ENCODE peak calls at places on chromosomes 16 and 17, in six cellular contexts. One of them, this sample, is unnamed.

GRCh38 chr16:14682121-14682520 is 12.0 kb downstream of the PLA2G10 start:
- DNase-seq in Peyer's patch: no peak
- DNase-seq in GM12891: no peak
- DNase-seq in lower leg skin: no peak
- DNase-seq in ovary: no peak
- DNase-seq in breast epithelium: no peak
- DNase-seq in this sample: no peak

GRCh38 chr17:78524870-78525510 is 52.2 kb downstream of the DNAH17 start:
- DNase-seq in breast epithelium: no peak
- DNase-seq in ovary: no peak
- DNase-seq in Peyer's patch: no peak
- DNase-seq in GM12891: no peak
- DNase-seq in lower leg skin: no peak
- DNase-seq in this sample: no peak

GRCh38 chr17:67004191-67004590 is 39.7 kb downstream of the CACNG4 start:
- DNase-seq in ovary: no peak
- DNase-seq in GM12891: no peak
- DNase-seq in lower leg skin: no peak
- DNase-seq in Peyer's patch: no peak
- DNase-seq in breast epithelium: no peak
- DNase-seq in this sample: no peak

GRCh38 chr16:84514874-84515835 is 10.7 kb upstream of the MEAK7 start:
- DNase-seq in ovary: peak
- DNase-seq in breast epithelium: peak
- DNase-seq in Peyer's patch: peak
- DNase-seq in lower leg skin: no peak
- DNase-seq in GM12891: peak
- DNase-seq in this sample: peak

GRCh38 chr17:39687101-39687545 is 734 bp downstream of the PGAP3 start:
- DNase-seq in lower leg skin: no peak
- DNase-seq in Peyer's patch: no peak
- DNase-seq in GM12891: no peak
- DNase-seq in ovary: no peak
- DNase-seq in breast epithelium: no peak
- DNase-seq in this sample: no peak

GRCh38 chr16:15621456-15621855 is 21.5 kb downstream of the MARF1 start:
- DNase-seq in GM12891: no peak
- DNase-seq in ovary: no peak
- DNase-seq in breast epithelium: no peak
- DNase-seq in lower leg skin: no peak
- DNase-seq in Peyer's patch: no peak
- DNase-seq in this sample: no peak

GRCh38 chr16:70789231-70789926 is 11.6 kb downstream of the VAC14 start:
- DNase-seq in GM12891: no peak
- DNase-seq in ovary: peak
- DNase-seq in breast epithelium: peak
- DNase-seq in lower leg skin: peak
- DNase-seq in Peyer's patch: peak
- DNase-seq in this sample: no peak

GRCh38 chr17:151886-152859 is 14.8 kb downstream of the SCGB1C2 start:
- DNase-seq in Peyer's patch: peak
- DNase-seq in lower leg skin: peak
- DNase-seq in breast epithelium: no peak
- DNase-seq in GM12891: no peak
- DNase-seq in ovary: peak
- DNase-seq in this sample: no peak

GRCh38 chr16:84360748-84361147 is 7.6 kb upstream of the ATP2C2 start:
- DNase-seq in ovary: no peak
- DNase-seq in lower leg skin: no peak
- DNase-seq in GM12891: no peak
- DNase-seq in Peyer's patch: no peak
- DNase-seq in breast epithelium: no peak
- DNase-seq in this sample: no peak

GRCh38 chr17:62714016-62714777 is 86.7 kb downstream of the MRC2 start:
- DNase-seq in GM12891: no peak
- DNase-seq in breast epithelium: no peak
- DNase-seq in Peyer's patch: peak
- DNase-seq in ovary: peak
- DNase-seq in lower leg skin: peak
- DNase-seq in this sample: no peak

GRCh38 chr16:1367486-1368174 is 15.9 kb downstream of the GNPTG start:
- DNase-seq in breast epithelium: no peak
- DNase-seq in ovary: no peak
- DNase-seq in GM12891: no peak
- DNase-seq in lower leg skin: no peak
- DNase-seq in Peyer's patch: no peak
- DNase-seq in this sample: no peak

GRCh38 chr16:3170440-3171180 is 17.4 kb upstream of the OR1F1 start:
- DNase-seq in breast epithelium: no peak
- DNase-seq in GM12891: no peak
- DNase-seq in ovary: no peak
- DNase-seq in lower leg skin: no peak
- DNase-seq in Peyer's patch: no peak
- DNase-seq in this sample: no peak

GRCh38 chr17:82959990-82960418 is 119.4 kb upstream of the METRNL start:
- DNase-seq in ovary: no peak
- DNase-seq in GM12891: no peak
- DNase-seq in Peyer's patch: no peak
- DNase-seq in breast epithelium: no peak
- DNase-seq in lower leg skin: peak
- DNase-seq in this sample: no peak

GRCh38 chr17:5050281-5050680 is 15.1 kb upstream of the SLC52A1 start:
- DNase-seq in lower leg skin: no peak
- DNase-seq in ovary: no peak
- DNase-seq in breast epithelium: no peak
- DNase-seq in GM12891: no peak
- DNase-seq in Peyer's patch: no peak
- DNase-seq in this sample: no peak

GRCh38 chr17:48429638-48430586 is at the start of gene SKAP1:
- DNase-seq in GM12891: peak
- DNase-seq in ovary: no peak
- DNase-seq in Peyer's patch: peak
- DNase-seq in breast epithelium: no peak
- DNase-seq in lower leg skin: no peak
- DNase-seq in this sample: peak

GRCh38 chr17:43733956-43734355 is 24.6 kb downstream of the SOST start:
- DNase-seq in GM12891: no peak
- DNase-seq in lower leg skin: no peak
- DNase-seq in ovary: no peak
- DNase-seq in breast epithelium: no peak
- DNase-seq in Peyer's patch: no peak
- DNase-seq in this sample: no peak

GRCh38 chr16:74768239-74768638 is 6.4 kb downstream of the FA2H start:
- DNase-seq in Peyer's patch: peak
- DNase-seq in ovary: no peak
- DNase-seq in lower leg skin: peak
- DNase-seq in breast epithelium: no peak
- DNase-seq in GM12891: no peak
- DNase-seq in this sample: no peak

GRCh38 chr16:87608400-87608985 is 6.2 kb downstream of the JPH3 start:
- DNase-seq in GM12891: no peak
- DNase-seq in lower leg skin: no peak
- DNase-seq in ovary: peak
- DNase-seq in breast epithelium: no peak
- DNase-seq in Peyer's patch: peak
- DNase-seq in this sample: no peak

GRCh38 chr17:82231562-82232321 is 2.9 kb downstream of the SLC16A3 start:
- DNase-seq in GM12891: no peak
- DNase-seq in breast epithelium: peak
- DNase-seq in lower leg skin: no peak
- DNase-seq in ovary: peak
- DNase-seq in Peyer's patch: peak
- DNase-seq in this sample: no peak

GRCh38 chr16:81238296-81239011 is at the start of gene BCO1:
- DNase-seq in GM12891: no peak
- DNase-seq in Peyer's patch: peak
- DNase-seq in lower leg skin: no peak
- DNase-seq in breast epithelium: no peak
- DNase-seq in ovary: no peak
- DNase-seq in this sample: no peak

GRCh38 chr17:49969794-49970389 is 902 bp downstream of the DLX4 start:
- DNase-seq in ovary: no peak
- DNase-seq in Peyer's patch: no peak
- DNase-seq in GM12891: no peak
- DNase-seq in lower leg skin: no peak
- DNase-seq in breast epithelium: no peak
- DNase-seq in this sample: no peak

GRCh38 chr16:3854740-3855139 is 25.8 kb downstream of the CREBBP start:
- DNase-seq in Peyer's patch: no peak
- DNase-seq in lower leg skin: no peak
- DNase-seq in ovary: no peak
- DNase-seq in GM12891: no peak
- DNase-seq in breast epithelium: no peak
- DNase-seq in this sample: no peak

GRCh38 chr17:41792835-41793748 is 6.6 kb upstream of the JUP start:
- DNase-seq in breast epithelium: peak
- DNase-seq in lower leg skin: no peak
- DNase-seq in Peyer's patch: peak
- DNase-seq in ovary: peak
- DNase-seq in GM12891: no peak
- DNase-seq in this sample: no peak
- TF ChIP-seq POLR2A in breast epithelium: no peak
- TF ChIP-seq POLR2A in lower leg skin: no peak
- TF ChIP-seq POLR2A in Peyer's patch: peak
- TF ChIP-seq POLR2A in ovary: no peak
- TF ChIP-seq POLR2A in GM12891: no peak
- TF ChIP-seq POLR2A in this sample: no peak

DNA sequence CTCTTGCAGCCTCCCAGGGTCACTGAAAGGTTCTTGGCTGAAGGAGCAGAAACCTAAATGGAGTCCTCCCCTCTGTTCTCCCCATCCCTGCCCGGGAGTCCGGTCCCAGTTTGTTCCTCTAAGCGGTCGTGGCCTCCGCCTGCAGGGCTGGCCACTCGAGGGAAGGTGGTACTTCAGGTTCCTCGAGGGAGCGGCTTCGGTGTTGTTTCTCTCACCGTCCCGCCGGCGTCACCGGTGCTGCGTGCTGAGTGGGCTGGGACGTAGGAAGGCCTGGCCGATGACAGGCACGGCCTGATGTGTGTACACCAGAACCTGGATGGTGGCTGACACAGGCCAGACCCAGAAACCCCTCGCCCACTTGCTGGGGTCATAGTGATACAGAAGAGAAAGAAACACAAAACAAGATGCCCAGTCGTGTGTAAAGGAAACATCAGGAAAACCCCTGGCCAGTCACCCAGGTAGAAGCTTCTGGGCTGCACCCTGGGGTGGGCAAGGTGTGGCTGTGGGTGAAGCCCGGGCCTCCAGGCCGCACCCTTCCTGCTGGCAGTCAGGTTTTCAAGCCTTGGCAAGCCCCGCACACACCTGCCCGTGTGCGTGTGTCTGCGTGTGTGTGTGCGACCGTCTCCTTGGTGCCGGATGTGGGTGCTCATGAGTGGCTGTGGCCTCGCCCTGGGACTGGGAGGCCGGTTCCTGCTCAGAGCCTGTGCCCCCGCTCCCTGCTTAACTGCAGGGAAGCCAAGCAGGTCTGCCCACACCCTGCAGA is 52.0 kb downstream of the BAIAP2 start:
- DNase-seq in lower leg skin: no peak
- DNase-seq in GM12891: no peak
- DNase-seq in breast epithelium: no peak
- DNase-seq in ovary: no peak
- DNase-seq in Peyer's patch: no peak
- DNase-seq in this sample: no peak
- TF ChIP-seq POLR2A in lower leg skin: no peak
- TF ChIP-seq POLR2A in GM12891: no peak
- TF ChIP-seq POLR2A in breast epithelium: no peak
- TF ChIP-seq POLR2A in ovary: no peak
- TF ChIP-seq POLR2A in Peyer's patch: no peak
- TF ChIP-seq POLR2A in this sample: no peak

DNA sequence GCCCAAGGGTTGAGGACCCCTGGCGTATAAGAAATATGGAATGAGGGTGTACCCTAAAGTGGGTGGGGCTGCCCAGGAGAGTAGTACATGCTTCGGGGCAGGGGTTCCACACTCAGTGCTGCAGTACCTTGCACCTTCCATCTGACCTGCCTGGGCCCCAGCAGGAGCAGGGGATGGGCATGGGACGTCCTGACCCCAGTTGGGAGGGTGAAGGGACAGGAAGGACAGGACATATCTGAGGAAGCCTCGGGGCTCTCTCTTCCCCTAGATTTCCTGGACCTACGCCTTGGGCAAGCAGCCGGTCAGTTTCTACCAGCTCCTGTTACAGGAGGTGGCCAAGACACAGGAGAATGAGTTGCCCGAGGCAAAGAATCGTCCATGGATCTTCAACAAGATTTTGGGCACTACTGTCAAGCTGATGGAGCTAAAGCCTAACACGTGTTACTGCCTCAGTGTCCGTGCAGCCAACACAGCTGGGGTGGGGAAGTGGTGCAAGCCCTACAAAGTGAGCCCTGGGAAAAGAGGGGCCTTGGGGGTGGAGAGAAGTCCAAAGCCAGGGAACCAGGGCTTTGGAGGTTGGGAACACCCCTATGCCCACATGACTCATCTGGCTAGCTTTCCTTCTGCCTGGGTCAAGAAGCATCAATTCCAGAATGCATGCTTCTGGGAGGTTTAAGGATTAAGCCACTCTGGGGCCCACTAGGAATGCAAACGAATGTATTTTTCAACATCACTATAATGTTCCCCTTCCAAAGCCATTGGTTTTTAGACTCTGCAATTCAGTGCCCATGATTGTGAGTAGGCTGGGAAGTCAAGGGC is 7.9 kb downstream of the FNDC8 start:
- DNase-seq in GM12891: no peak
- DNase-seq in lower leg skin: no peak
- DNase-seq in Peyer's patch: no peak
- DNase-seq in breast epithelium: no peak
- DNase-seq in ovary: no peak
- DNase-seq in this sample: no peak
- TF ChIP-seq POLR2A in GM12891: no peak
- TF ChIP-seq POLR2A in lower leg skin: no peak
- TF ChIP-seq POLR2A in Peyer's patch: no peak
- TF ChIP-seq POLR2A in breast epithelium: no peak
- TF ChIP-seq POLR2A in ovary: no peak
- TF ChIP-seq POLR2A in this sample: peak

GRCh38 chr17:71055128-71055527 is 885.8 kb downstream of the KCNJ2 start:
- DNase-seq in GM12891: no peak
- DNase-seq in breast epithelium: no peak
- DNase-seq in ovary: no peak
- DNase-seq in lower leg skin: no peak
- DNase-seq in Peyer's patch: no peak
- DNase-seq in this sample: no peak

GRCh38 chr17:71052971-71053370 is 883.6 kb downstream of the KCNJ2 start:
- DNase-seq in GM12891: no peak
- DNase-seq in lower leg skin: no peak
- DNase-seq in breast epithelium: no peak
- DNase-seq in Peyer's patch: no peak
- DNase-seq in ovary: no peak
- DNase-seq in this sample: no peak

GRCh38 chr17:71063127-71063526 is 893.8 kb downstream of the KCNJ2 start:
- DNase-seq in ovary: no peak
- DNase-seq in Peyer's patch: no peak
- DNase-seq in breast epithelium: no peak
- DNase-seq in GM12891: no peak
- DNase-seq in lower leg skin: no peak
- DNase-seq in this sample: no peak

GRCh38 chr17:71057448-71057847 is 888.1 kb downstream of the KCNJ2 start:
- DNase-seq in GM12891: no peak
- DNase-seq in breast epithelium: no peak
- DNase-seq in lower leg skin: no peak
- DNase-seq in ovary: no peak
- DNase-seq in Peyer's patch: no peak
- DNase-seq in this sample: no peak

GRCh38 chr17:71057938-71058337 is 888.6 kb downstream of the KCNJ2 start:
- DNase-seq in Peyer's patch: no peak
- DNase-seq in lower leg skin: no peak
- DNase-seq in breast epithelium: no peak
- DNase-seq in ovary: no peak
- DNase-seq in GM12891: no peak
- DNase-seq in this sample: no peak
- TF ChIP-seq POLR2A in Peyer's patch: no peak
- TF ChIP-seq POLR2A in lower leg skin: no peak
- TF ChIP-seq POLR2A in breast epithelium: no peak
- TF ChIP-seq POLR2A in ovary: no peak
- TF ChIP-seq POLR2A in GM12891: no peak
- TF ChIP-seq POLR2A in this sample: no peak

This sample was measured in GM12892.